ENCODE peak calls at places on chromosomes 2 and 18, in nine cellular contexts. P is hypothalamus; Q is activated effector memory CD4-positive, alpha-beta T cell treated with anti-CD3 and anti-CD28 coated beads, Interleukin-2, amount 50 U/mL, for 16 hours; M is tibial artery; V is psoas muscle; K is activated T-helper 1 cell treated with anti-CD3 and anti-CD28 coated beads, Interleukin-2, amount 50 U/mL, for 16 hours; C is OCI-LY7; S is HCEC 1CT; H is activated T-cell treated with anti-CD3 and anti-CD28 coated beads for 1 hour. U is an unnamed sample.
A peak's percentile ranks its signal among the peaks of the same experiment; 100 is the strongest.

GRCh38 chr18:9918016-9918680 is 4.3 kb downstream of the VAPA start:
- DNase-seq in P (no peak), Q (no peak), M (no peak), V (no peak), K (no peak), C (no peak), S (peak; percentile 42), H (no peak), U (no peak)

GRCh38 chr2:67716895-67717294 is 319.8 kb downstream of the ETAA1 start:
- DNase-seq in P (no peak), Q (no peak), M (no peak), V (no peak), K (no peak), C (no peak), S (peak; percentile 57), H (no peak), U (no peak)

GRCh38 chr18:49018553-49018943 is 67.8 kb upstream of the SMAD7 start:
- DNase-seq in P (no peak), Q (peak; percentile 31), M (no peak), V (no peak), K (no peak), C (no peak), S (no peak), H (no peak), U (peak; percentile 61)

GRCh38 chr2:25337276-25337675 is 4.4 kb downstream of the DNMT3A start:
- DNase-seq in P (no peak), Q (no peak), M (no peak), V (no peak), K (no peak), C (peak; percentile 24), S (no peak), H (no peak), U (peak; percentile 46)

GRCh38 chr2:100741880-100742814 is 77.8 kb upstream of the NPAS2 start:
- DNase-seq in P (no peak), Q (no peak), M (no peak), V (no peak), K (no peak), C (no peak), S (peak; percentile 98), H (no peak), U (no peak)

GRCh38 chr2:72991980-72992733 is 74.8 kb downstream of the EMX1 start:
- DNase-seq in P (no peak), Q (peak; percentile 30), M (no peak), V (no peak), K (no peak), C (no peak), S (no peak), H (no peak), U (peak; percentile 59)

GRCh38 chr2:172442072-172442895 is 14.9 kb downstream of the ITGA6 start:
- DNase-seq in P (no peak), Q (peak; percentile 83), M (no peak), V (peak; percentile 26), K (no peak), C (no peak), S (peak; percentile 94), H (peak; percentile 33), U (no peak)

GRCh38 chr2:190841707-190842505 is 38.7 kb upstream of the GLS start:
- DNase-seq in P (no peak), Q (no peak), M (no peak), V (no peak), K (no peak), C (no peak), S (peak; percentile 57), H (no peak), U (no peak)

GRCh38 chr2:202831241-202831997 is 40.1 kb downstream of the ICA1L start:
- DNase-seq in P (no peak), Q (peak; percentile 67), M (peak; percentile 34), V (no peak), K (no peak), C (peak; percentile 69), S (peak; percentile 64), H (peak; percentile 11), U (no peak)

GRCh38 chr2:10774394-10774793 is 38.2 kb downstream of the PDIA6 start:
- DNase-seq in P (no peak), Q (peak; percentile 31), M (no peak), V (no peak), K (no peak), C (no peak), S (no peak), H (no peak), U (peak; percentile 44)

GRCh38 chr2:68320118-68320641 is 431 bp upstream of the CNRIP1 start:
- DNase-seq in P (no peak), Q (no peak), M (peak; percentile 25), V (peak; percentile 13), K (no peak), C (no peak), S (peak; percentile 24), H (no peak), U (no peak)

GRCh38 chr2:218010116-218010837 is 7.5 kb upstream of the TNS1 start:
- DNase-seq in P (peak; percentile 50), Q (peak; percentile 73), M (peak; percentile 62), V (peak; percentile 65), K (peak; percentile 6), C (no peak), S (peak; percentile 41), H (no peak), U (peak; percentile 85)

GRCh38 chr2:114546511-114546910 is 104.1 kb downstream of the DPP10 start:
- DNase-seq in P (no peak), Q (no peak), M (no peak), V (no peak), K (no peak), C (no peak), S (no peak), H (no peak), U (no peak)

U was measured in spleen.